ENCODE peak calls at places on chromosomes 16 and 17, in eight cellular contexts. X is neural progenitor cell, J is right cardiac atrium, I is thoracic aorta, R is ovary, C is neuronal stem cell, P is fibroblast of lung, Y is body of pancreas. U is an unnamed sample.
A peak's percentile ranks its signal among the peaks of the same experiment; 100 is the strongest.

GRCh38 chr16:57112403-57113041 is 20.1 kb downstream of the CPNE2 start:
- DNase-seq in X (no peak), J (no peak), I (no peak), R (no peak), C (no peak), P (no peak), Y (no peak), U (no peak)

GRCh38 chr16:87806246-87806607 is 40.4 kb upstream of the KLHDC4 start:
- DNase-seq in X (no peak), J (no peak), I (no peak), R (no peak), C (no peak), P (peak; percentile 43), Y (no peak), U (no peak)

GRCh38 chr17:80028030-80028429 is 7.6 kb downstream of the TBC1D16 start:
- DNase-seq in X (no peak), J (no peak), I (no peak), R (no peak), C (no peak), P (no peak), Y (peak; percentile 64), U (no peak)

GRCh38 chr17:82737981-82738877 is 2.8 kb downstream of the FN3K start:
- DNase-seq in X (no peak), J (peak; percentile 89), I (no peak), R (peak; percentile 81), C (no peak), P (peak; percentile 20), Y (peak; percentile 31), U (no peak)

GRCh38 chr16:84730406-84731106 is 30.8 kb downstream of the USP10 start:
- DNase-seq in X (no peak), J (peak; percentile 67), I (no peak), R (peak; percentile 35), C (no peak), P (peak; percentile 96), Y (peak; percentile 41), U (no peak)

GRCh38 chr16:11139624-11140375 is 116.2 kb downstream of the SOCS1 start:
- DNase-seq in X (peak; percentile 21), J (no peak), I (no peak), R (no peak), C (no peak), P (peak; percentile 41), Y (no peak), U (no peak)

GRCh38 chr16:53980675-53981074 is 276.7 kb downstream of the FTO start:
- DNase-seq in X (no peak), J (no peak), I (no peak), R (no peak), C (no peak), P (no peak), Y (no peak), U (no peak)

GRCh38 chr17:74872313-74873035 is at the start of gene FDXR:
- DNase-seq in X (no peak), J (peak; percentile 33), I (no peak), R (no peak), C (no peak), P (no peak), Y (no peak), U (no peak)

GRCh38 chr17:7014995-7015586 is 2.7 kb downstream of the RNASEK start:
- DNase-seq in X (peak; percentile 21), J (no peak), I (no peak), R (no peak), C (no peak), P (peak; percentile 69), Y (no peak), U (no peak)

GRCh38 chr16:49832177-49832576 is 23.7 kb downstream of the ZNF423 start:
- DNase-seq in X (no peak), J (peak; percentile 82), I (no peak), R (no peak), C (no peak), P (no peak), Y (no peak), U (no peak)

GRCh38 chr17:77489239-77489897 is 348.6 kb downstream of the SEC14L1 start:
- DNase-seq in X (no peak), J (no peak), I (no peak), R (no peak), C (no peak), P (no peak), Y (no peak), U (no peak)

GRCh38 chr17:77489898-77490265 is 349.1 kb downstream of the SEC14L1 start:
- DNase-seq in X (no peak), J (peak; percentile 96), I (peak; percentile 33), R (no peak), C (no peak), P (no peak), Y (no peak), U (no peak)

GRCh38 chr17:77487211-77487629 is 346.5 kb downstream of the SEC14L1 start:
- DNase-seq in X (no peak), J (no peak), I (no peak), R (no peak), C (no peak), P (no peak), Y (no peak), U (no peak)

GRCh38 chr17:77487677-77488530 is 347.1 kb downstream of the SEC14L1 start:
- DNase-seq in X (no peak), J (no peak), I (no peak), R (no peak), C (no peak), P (no peak), Y (no peak), U (no peak)

DNA sequence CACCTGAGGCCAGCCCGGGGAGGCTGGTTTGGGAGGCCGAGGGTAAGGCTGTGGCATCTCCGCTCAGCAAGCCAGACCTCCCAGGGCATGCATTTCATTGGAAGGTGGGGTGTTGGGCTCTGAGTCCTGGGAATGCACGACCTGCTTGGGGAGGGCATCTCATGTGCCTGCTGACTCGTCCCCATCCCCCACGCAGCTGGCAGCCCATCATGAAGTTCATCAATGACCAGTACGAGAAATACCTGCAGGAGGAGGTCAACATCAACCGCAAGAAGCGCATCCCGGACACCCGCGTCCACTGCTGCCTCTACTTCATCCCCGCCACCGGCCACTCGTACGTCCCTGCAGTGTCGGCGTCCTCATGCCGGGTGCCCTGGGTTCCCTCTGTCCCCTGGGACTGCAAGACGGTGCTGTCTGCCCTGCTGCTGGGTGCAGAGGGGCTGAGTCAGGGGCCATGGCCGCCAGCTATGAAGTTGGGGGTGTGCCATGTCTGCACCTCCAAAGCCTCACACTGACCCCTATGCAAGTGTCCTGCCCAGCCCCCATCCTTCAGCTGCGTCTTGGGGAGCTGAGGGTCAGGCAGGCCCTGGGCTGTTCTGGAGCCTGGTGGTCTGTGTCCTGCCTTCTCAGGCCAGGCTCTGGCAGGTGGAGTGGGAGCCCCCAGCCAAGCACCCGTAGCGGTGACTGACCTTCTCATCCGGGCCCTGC is 347.9 kb downstream of the SEC14L1 start:
- DNase-seq in X (no peak), J (no peak), I (no peak), R (no peak), C (no peak), P (no peak), Y (no peak), U (no peak)
- H3K27ac ChIP-seq in X (no peak overlapping the region), J (no peak overlapping the region), I (no peak overlapping the region), R (no peak overlapping the region), C (no peak overlapping the region), P (no peak overlapping the region), Y (no peak overlapping the region), U (no peak overlapping the region)

GRCh38 chr16:31700200-31700529 is 172.5 kb downstream of the AHSP start:
- DNase-seq in X (no peak), J (no peak), I (no peak), R (no peak), C (no peak), P (peak; percentile 51), Y (no peak), U (peak; percentile 82)

GRCh38 chr16:31700530-31701388 is 172.8 kb upstream of the ZNF267 start:
- DNase-seq in X (peak; percentile 91), J (peak; percentile 91), I (no peak), R (peak; percentile 79), C (peak; percentile 62), P (peak; percentile 44), Y (peak; percentile 89), U (no peak)

GRCh38 chr16:31702796-31703195 is 170.8 kb upstream of the ZNF267 start:
- DNase-seq in X (no peak), J (no peak), I (no peak), R (no peak), C (no peak), P (no peak), Y (no peak), U (no peak)

GRCh38 chr16:31703526-31704128 is 170.0 kb upstream of the ZNF267 start:
- DNase-seq in X (no peak), J (no peak), I (no peak), R (no peak), C (no peak), P (no peak), Y (no peak), U (no peak)

DNA sequence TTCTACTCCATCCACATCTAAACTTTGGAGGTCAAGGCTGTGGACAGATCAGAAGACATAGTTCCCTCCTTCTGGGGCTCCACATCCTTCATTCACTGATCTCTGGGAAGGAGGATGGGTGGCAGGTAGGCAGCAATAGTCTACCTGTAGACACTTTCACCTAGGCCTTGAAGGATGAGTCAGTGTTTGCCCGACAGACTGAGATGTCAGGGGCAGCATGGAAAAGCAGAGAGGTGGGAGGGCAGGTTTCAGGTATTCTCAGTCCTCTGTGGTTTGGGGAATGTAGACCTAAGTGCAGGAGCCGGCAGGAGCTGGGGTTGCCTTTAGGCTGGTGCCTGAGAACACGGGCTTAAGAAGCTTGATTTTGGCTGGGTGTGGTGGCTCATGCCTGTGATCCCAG is 171.9 kb upstream of the ZNF267 start:
- DNase-seq in X (no peak), J (no peak), I (no peak), R (no peak), C (no peak), P (no peak), Y (no peak), U (no peak)
- H3K4me3 ChIP-seq in X (peak overlapping the region; percentile 85), J (no peak overlapping the region), I (peak overlapping the region; percentile 85), R (no peak overlapping the region), C (no peak overlapping the region), P (no peak overlapping the region), Y (no peak overlapping the region), U (no peak overlapping the region)

DNA sequence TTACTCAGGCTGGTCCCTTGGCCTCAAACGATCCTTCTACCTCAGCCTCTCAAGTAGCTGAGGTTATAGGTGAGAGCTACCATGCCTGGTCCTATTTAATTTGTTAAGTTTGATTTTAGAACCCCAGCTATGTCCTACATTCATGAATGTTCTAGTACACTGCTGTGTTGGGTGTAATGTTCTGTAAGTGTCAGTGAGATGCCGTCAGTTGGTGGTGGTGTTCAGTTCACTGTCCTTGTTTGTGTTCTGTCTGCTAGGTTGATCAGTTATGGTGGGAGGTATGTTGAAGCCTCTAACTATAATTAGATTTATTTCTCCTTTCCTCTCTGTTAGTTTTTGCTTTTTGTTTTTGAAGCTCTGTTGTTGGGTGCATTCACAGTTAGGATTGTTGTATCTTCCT is 8.3 kb downstream of the IST1 start:
- DNase-seq in X (no peak), J (no peak), I (no peak), R (no peak), C (no peak), P (no peak), Y (no peak), U (no peak)
- H3K27ac ChIP-seq in X (no peak overlapping the region), J (peak overlapping the region; percentile 83), I (no peak overlapping the region), R (no peak overlapping the region), C (no peak overlapping the region), P (no peak overlapping the region), Y (no peak overlapping the region), U (no peak overlapping the region)

GRCh38 chr16:25052530-25052929 is 37.4 kb upstream of the ARHGAP17 start:
- DNase-seq in X (no peak), J (no peak), I (no peak), R (no peak), C (no peak), P (no peak), Y (peak; percentile 40), U (no peak)
- H3K4me3 ChIP-seq in X (no peak overlapping the region), J (no peak overlapping the region), I (peak overlapping the region; percentile 52), R (no peak overlapping the region), C (no peak overlapping the region), P (no peak overlapping the region), Y (no peak overlapping the region), U (no peak overlapping the region)

U was measured in iPS DF 6.9.